ENCODE peak calls at places on chromosomes 4 and X, in seven cellular contexts. D is AG04450, J is IMR-90, R is K562, T is activated B cell treated with CpG ODN at 0.5 μM for 24 hours, H is fibroblast of mammary gland, C is WTC11. Z is an unnamed sample.
A peak's percentile ranks its signal among the peaks of the same experiment; 100 is the strongest.

GRCh38 chrX:41781500-41781899 is 57.5 kb downstream of the GPR82 start:
- DNase-seq in D (no peak), J (peak; percentile 56), R (peak; percentile 15), T (no peak), H (peak; percentile 61), C (no peak), Z (no peak)

GRCh38 chrX:153423652-153424051 is 12.4 kb downstream of the ZFP92 start:
- DNase-seq in D (no peak), J (no peak), R (no peak), T (no peak), H (no peak), C (no peak), Z (no peak)

GRCh38 chrX:101416691-101417090 is 8.7 kb downstream of the HNRNPH2 start:
- DNase-seq in D (no peak), J (no peak), R (no peak), T (no peak), H (no peak), C (no peak), Z (no peak)

GRCh38 chr4:8435656-8436121 is 4.8 kb downstream of the ACOX3 start:
- DNase-seq in D (no peak), J (peak; percentile 15), R (peak; percentile 48), T (peak; percentile 27), H (no peak), C (no peak), Z (peak; percentile 67)

GRCh38 chr4:13493793-13494192 is 9.7 kb upstream of the RAB28 start:
- DNase-seq in D (no peak), J (no peak), R (no peak), T (no peak), H (no peak), C (no peak), Z (no peak)

GRCh38 chr4:145427991-145428390 is 53.7 kb upstream of the SMAD1 start:
- DNase-seq in D (no peak), J (no peak), R (no peak), T (no peak), H (no peak), C (no peak), Z (no peak)

GRCh38 chr4:4364486-4365208 is 22.3 kb upstream of the NSG1 start:
- DNase-seq in D (no peak), J (no peak), R (no peak), T (no peak), H (no peak), C (peak; percentile 27), Z (no peak)

GRCh38 chrX:126552313-126553022 is at the start of gene DCAF12L1:
- DNase-seq in D (no peak), J (no peak), R (no peak), T (no peak), H (no peak), C (peak; percentile 43), Z (no peak)

GRCh38 chr4:90030953-90031352 is 96.2 kb upstream of the CCSER1 start:
- DNase-seq in D (no peak), J (no peak), R (no peak), T (no peak), H (no peak), C (peak; percentile 12), Z (no peak)

GRCh38 chr4:59222231-59222630 is 1977.9 kb upstream of the ADGRL3 start:
- DNase-seq in D (no peak), J (no peak), R (no peak), T (no peak), H (no peak), C (no peak), Z (no peak)

GRCh38 chrX:119398587-119398973 is 556 bp upstream of the SLC25A43 start:
- DNase-seq in D (no peak), J (no peak), R (no peak), T (no peak), H (peak; percentile 26), C (no peak), Z (no peak)

DNA sequence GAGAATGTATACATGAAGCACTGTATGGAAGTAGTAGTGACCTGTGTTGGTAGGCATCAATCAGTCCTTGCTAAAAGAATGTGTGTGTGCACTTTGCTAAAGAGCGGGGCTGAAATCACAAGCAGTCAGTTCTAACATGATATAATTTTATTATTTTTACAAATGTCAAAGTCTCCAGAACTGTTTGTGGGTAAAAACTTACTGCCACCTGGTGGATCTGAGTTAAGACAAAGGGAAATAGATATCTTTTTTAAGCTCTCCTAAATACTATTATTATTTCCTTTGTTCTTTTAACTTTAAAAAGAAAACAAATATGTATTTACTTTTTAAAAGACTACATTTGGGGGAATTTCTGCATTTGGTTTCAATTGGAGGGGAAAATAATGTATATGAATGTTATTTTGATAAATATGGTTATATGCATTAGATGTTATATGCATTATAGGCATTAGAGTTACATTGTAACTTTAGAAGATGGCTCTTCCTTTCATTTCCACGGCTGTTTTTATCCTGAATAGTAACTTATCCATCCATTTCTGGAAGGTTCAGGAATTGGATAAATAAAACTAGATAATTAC is 7.8 kb upstream of the CLOCK start:
- DNase-seq in D (no peak), J (peak; percentile 71), R (no peak), T (no peak), H (peak; percentile 74), C (no peak), Z (no peak)
- TF ChIP-seq CTCF in D (peak; percentile 62), J (peak; percentile 72), R (no peak), T (no peak), H (peak; percentile 62), C (no peak), Z (peak; percentile 45)

GRCh38 chr4:112189754-112190153 is 41.8 kb upstream of the AP1AR start:
- DNase-seq in D (no peak), J (peak; percentile 12), R (no peak), T (no peak), H (peak; percentile 37), C (no peak), Z (no peak)
- TF ChIP-seq CTCF in D (peak; percentile 32), J (peak; percentile 23), R (peak; percentile 11), T (no peak), H (peak; percentile 25), C (no peak), Z (no peak)

DNA sequence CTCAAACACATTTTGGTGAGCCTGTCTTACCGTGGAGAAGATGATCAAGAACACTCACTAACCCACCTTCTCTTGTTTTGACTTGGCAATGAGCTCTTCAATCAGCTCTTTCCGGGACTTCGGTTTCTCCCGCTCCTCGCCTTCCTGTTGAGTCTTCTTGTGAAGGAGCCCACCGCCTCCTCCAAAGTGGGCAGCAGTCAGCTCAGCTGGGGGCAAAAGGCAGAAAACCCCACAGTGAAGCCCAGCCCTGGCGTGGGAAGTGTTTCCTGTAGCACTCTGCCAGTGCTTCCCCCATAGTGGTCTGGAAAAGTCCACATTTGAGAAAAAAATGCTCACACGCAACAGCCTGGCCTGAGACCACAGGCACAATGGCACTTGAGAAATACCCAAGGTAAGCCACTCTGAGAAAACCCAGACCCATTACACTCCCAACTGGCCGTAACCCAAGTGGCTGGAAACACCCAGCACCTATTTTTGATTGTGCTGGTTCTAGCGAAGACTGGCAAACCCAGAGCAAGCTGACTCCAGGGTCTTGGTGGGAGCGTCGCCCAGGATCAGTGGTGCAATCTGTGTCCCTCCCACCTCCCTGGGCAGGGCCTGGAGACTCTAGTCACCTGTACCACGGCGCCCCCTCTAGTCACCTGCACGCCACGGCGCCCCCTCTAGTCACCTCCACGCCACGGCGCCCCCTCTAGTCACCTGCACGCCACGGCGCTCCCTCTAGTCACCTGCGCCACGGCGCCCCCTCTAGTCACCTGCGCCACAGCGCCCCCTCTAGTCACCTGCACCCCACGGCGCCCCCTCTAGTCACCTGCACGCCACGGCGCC is 8.6 kb downstream of the NOP14 start:
- DNase-seq in D (no peak), J (no peak), R (no peak), T (no peak), H (no peak), C (peak; percentile 75), Z (peak; percentile 56)
- TF ChIP-seq CTCF in D (no peak), J (peak; percentile 1), R (no peak), T (no peak), H (no peak), C (peak; percentile 89), Z (peak; percentile 8)

DNA sequence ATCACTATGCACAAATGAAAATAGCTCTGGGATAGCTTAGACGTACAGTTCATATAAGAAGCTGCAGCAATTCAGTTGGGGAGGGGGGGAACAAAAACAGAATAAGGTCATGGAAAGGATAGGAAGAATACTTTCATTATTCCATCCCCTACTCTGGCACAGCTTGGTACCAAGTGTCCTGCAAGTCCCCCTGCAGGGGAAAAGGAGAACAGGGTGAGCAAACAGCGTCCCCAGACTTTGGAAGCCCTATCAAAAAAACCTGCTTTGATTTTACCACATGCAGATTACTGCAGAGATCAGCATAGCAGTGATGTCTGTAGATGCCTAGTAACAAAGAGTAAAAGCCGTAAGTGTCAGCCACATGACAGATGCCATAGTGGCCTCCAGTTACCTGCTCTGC is 209.4 kb upstream of the NEIL3 start:
- DNase-seq in D (no peak), J (no peak), R (no peak), T (no peak), H (no peak), C (no peak), Z (no peak)
- TF ChIP-seq CTCF in D (no peak), J (no peak), R (no peak), T (no peak), H (no peak), C (no peak), Z (no peak)

GRCh38 chr4:124736526-124736925 is 24.0 kb upstream of the ANKRD50 start:
- DNase-seq in D (no peak), J (no peak), R (no peak), T (no peak), H (no peak), C (no peak), Z (no peak)
- TF ChIP-seq CTCF in D (no peak), J (no peak), R (no peak), T (no peak), H (no peak), C (no peak), Z (no peak)

GRCh38 chr4:153249199-153250154 is 45.2 kb downstream of the TRIM2 start:
- DNase-seq in D (peak; percentile 10), J (peak; percentile 60), R (peak; percentile 80), T (peak; percentile 92), H (peak; percentile 53), C (peak; percentile 88), Z (peak; percentile 87)
- TF ChIP-seq CTCF in D (no peak), J (no peak), R (no peak), T (no peak), H (no peak), C (no peak), Z (no peak)

GRCh38 chr4:7194251-7195137 is 2.2 kb downstream of the SORCS2 start:
- DNase-seq in D (no peak), J (no peak), R (no peak), T (no peak), H (peak; percentile 31), C (no peak), Z (peak; percentile 33)
- TF ChIP-seq CTCF in D (peak; percentile 60), J (peak; percentile 54), R (peak; percentile 32), T (no peak), H (peak; percentile 42), C (no peak), Z (no peak)

GRCh38 chr4:88591787-88592599 is at the start of gene HERC3:
- DNase-seq in D (peak; percentile 20), J (peak; percentile 80), R (peak; percentile 96), T (peak; percentile 87), H (peak; percentile 76), C (peak; percentile 89), Z (peak; percentile 96)
- TF ChIP-seq CTCF in D (no peak), J (peak; percentile 11), R (no peak), T (no peak), H (no peak), C (no peak), Z (no peak)